ENCODE peak calls at places on chromosomes 1 and 21, in five cellular contexts. H, S, Y, O and U are unnamed samples.

GRCh38 chr1:103256490-103256889 is 148.2 kb upstream of the COL11A1 start:
- DNase-seq in H (no peak), S (peak), Y (no peak), O (no peak), U (no peak)

GRCh38 chr21:45918835-45919467 is 62.6 kb upstream of the COL6A1 start:
- DNase-seq in H (no peak), S (no peak), Y (no peak), O (no peak), U (no peak)

GRCh38 chr1:90710579-90711536 is 6.2 kb downstream of the BARHL2 start:
- DNase-seq in H (no peak), S (no peak), Y (no peak), O (peak), U (no peak)

GRCh38 chr1:39646232-39647081 is 7.0 kb upstream of the HEYL start:
- DNase-seq in H (no peak), S (peak), Y (no peak), O (peak), U (peak)

GRCh38 chr21:41832230-41833137 is 46.7 kb downstream of the PRDM15 start:
- DNase-seq in H (peak), S (no peak), Y (no peak), O (no peak), U (no peak)

GRCh38 chr1:111727056-111727455 is 12.1 kb downstream of the INKA2 start:
- DNase-seq in H (no peak), S (no peak), Y (no peak), O (no peak), U (no peak)

GRCh38 chr21:45054927-45055612 is 19.3 kb upstream of the ADARB1 start:
- DNase-seq in H (no peak), S (no peak), Y (no peak), O (no peak), U (no peak)

GRCh38 chr1:243930822-243931671 is 81.0 kb upstream of the AKT3 start:
- DNase-seq in H (no peak), S (no peak), Y (no peak), O (no peak), U (no peak)

GRCh38 chr21:33075128-33075527 is 5.2 kb downstream of the OLIG1 start:
- DNase-seq in H (no peak), S (no peak), Y (no peak), O (no peak), U (no peak)

GRCh38 chr21:33478182-33478581 is 1.6 kb downstream of the TMEM50B start:
- DNase-seq in H (no peak), S (no peak), Y (no peak), O (no peak), U (no peak)

GRCh38 chr1:41687007-41687406 is 202.5 kb upstream of the EDN2 start:
- DNase-seq in H (no peak), S (no peak), Y (no peak), O (no peak), U (no peak)

GRCh38 chr1:193909406-193909805 is 723.0 kb upstream of the B3GALT2 start:
- DNase-seq in H (no peak), S (no peak), Y (no peak), O (no peak), U (no peak)

GRCh38 chr1:235917267-235917811 is 50.6 kb upstream of the LYST start:
- DNase-seq in H (peak), S (peak), Y (peak), O (peak), U (no peak)

GRCh38 chr1:17419626-17420328 is 19.7 kb downstream of the RCC2 start:
- DNase-seq in H (peak), S (peak), Y (peak), O (peak), U (peak)

GRCh38 chr1:246005067-246005466 is 502.0 kb downstream of the SMYD3 start:
- DNase-seq in H (peak), S (peak), Y (no peak), O (no peak), U (no peak)

GRCh38 chr1:43367026-43367903 is 546 bp downstream of the ELOVL1 start:
- DNase-seq in H (peak), S (no peak), Y (peak), O (peak), U (no peak)

GRCh38 chr1:205240569-205240968 is 12.8 kb downstream of the TMCC2 start:
- DNase-seq in H (no peak), S (no peak), Y (no peak), O (no peak), U (no peak)

GRCh38 chr1:220511183-220511582 is 16.8 kb upstream of the MARK1 start:
- DNase-seq in H (peak), S (no peak), Y (no peak), O (no peak), U (no peak)

GRCh38 chr1:53025034-53025777 is 36.8 kb upstream of the PODN start:
- DNase-seq in H (no peak), S (peak), Y (no peak), O (no peak), U (no peak)

GRCh38 chr1:54798769-54799641 is 2.1 kb downstream of the TTC22 start:
- DNase-seq in H (no peak), S (no peak), Y (no peak), O (no peak), U (no peak)

GRCh38 chr1:15409400-15410222 is at the start of gene EFHD2:
- DNase-seq in H (peak), S (peak), Y (peak), O (peak), U (peak)

GRCh38 chr1:242828828-242829227 is 304.3 kb upstream of the PLD5 start:
- DNase-seq in H (no peak), S (no peak), Y (no peak), O (no peak), U (no peak)

GRCh38 chr21:26028183-26028582 is 142.4 kb downstream of the APP start:
- DNase-seq in H (no peak), S (no peak), Y (no peak), O (no peak), U (no peak)

GRCh38 chr1:155177918-155178281 is 4.3 kb downstream of the TRIM46 start:
- DNase-seq in H (no peak), S (no peak), Y (no peak), O (no peak), U (no peak)

GRCh38 chr1:234970731-234971476 is 157.7 kb downstream of the TOMM20 start:
- DNase-seq in H (peak), S (peak), Y (peak), O (peak), U (no peak)

DNA sequence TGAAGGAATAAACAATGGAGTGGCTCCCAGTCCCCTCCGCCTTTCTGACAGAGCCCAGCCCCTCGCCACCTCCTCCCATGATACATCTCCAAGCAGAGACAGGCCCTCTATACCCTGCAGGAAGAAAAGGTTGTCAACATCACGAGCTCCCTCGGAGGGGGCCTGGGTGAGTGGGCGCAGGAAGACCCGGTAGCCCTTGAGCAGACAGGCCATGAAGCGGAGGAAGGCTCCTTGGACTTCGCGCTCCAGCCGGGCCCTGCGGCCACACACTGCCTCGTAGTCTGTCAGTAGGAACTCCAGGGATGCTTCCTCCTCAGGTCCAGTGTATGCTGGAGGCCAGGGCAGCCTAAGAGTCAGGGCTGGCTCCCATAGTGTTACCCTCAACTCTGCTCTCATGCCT is 7.0 kb downstream of the DENND4B start:
- DNase-seq in H (no peak), S (no peak), Y (no peak), O (peak), U (no peak)
- TF ChIP-seq CTCF in H (no peak), S (no peak), Y (no peak), O (no peak), U (no peak)

DNA sequence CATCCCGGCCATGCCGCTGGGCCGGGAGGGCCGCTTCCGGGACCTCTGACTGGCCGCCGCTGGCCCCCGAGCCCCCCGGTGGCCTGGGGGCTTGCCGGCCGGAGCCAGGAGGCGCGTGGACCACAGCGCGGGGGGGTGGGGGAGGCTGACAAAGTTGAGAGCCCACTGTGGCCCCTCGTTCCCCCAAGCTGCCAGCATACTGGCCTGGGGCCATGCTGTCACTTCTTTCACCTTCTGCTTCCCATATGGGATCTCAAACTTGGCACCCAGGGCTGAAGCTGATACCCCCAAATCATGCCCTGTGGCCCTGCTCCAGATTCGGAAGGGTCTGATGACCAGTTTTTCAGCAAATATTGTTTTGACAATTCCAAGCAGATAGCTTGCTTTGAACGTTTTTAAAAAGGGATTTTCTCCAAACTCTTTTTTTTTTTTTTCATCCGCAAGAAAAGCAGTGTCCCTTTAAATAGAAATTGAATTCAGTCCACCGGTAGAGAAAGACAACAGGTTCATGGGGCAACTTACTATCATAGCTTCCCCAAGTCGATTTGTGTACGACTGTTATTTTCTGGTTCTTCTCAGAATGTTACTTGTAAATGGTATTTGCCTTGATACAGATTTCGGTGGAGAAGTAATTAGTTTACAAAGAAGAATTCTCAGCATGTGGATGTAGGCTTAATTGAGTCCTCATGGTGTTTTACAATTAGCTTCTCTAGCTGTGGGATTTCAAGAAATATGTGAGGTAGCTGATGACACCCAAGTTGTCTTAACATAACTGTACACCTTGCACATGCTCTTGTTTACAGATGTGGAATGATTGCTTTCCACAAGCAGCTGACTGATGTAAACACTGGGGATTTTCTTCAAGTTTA is 1.0 kb downstream of the MACO1 start:
- DNase-seq in H (peak), S (no peak), Y (no peak), O (no peak), U (no peak)
- TF ChIP-seq CTCF in H (no peak), S (no peak), Y (no peak), O (no peak), U (no peak)

DNA sequence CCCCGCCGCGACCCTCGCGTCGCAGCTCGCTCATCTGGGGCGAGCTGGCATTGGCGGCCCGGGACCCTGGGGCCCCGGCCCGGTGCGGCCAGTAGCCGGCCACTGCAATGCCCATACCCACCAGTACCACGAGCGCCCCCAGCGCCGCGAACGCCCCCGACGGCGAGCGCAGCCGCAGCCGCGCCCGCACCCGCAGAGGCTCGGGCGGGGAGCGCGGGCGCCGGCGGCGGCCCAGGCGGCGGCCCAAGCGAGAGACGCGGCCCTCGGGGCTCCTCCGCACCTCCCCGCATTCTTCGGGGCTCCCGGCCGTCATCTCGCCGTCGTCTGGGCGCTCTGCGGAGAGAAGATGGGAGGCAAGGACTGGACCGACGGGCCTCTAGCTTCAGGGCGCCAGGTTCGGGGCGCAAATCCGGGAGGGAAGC is 2.2 kb downstream of the TMEM200B start:
- DNase-seq in H (no peak), S (no peak), Y (no peak), O (peak), U (peak)
- TF ChIP-seq CTCF in H (no peak), S (no peak), Y (peak), O (peak), U (peak)

GRCh38 chr21:31730687-31731111 is 1.2 kb downstream of the SCAF4 start:
- DNase-seq in H (peak), S (peak), Y (no peak), O (no peak), U (no peak)

GRCh38 chr21:31732538-31732864 is 583 bp upstream of the SCAF4 start:
- DNase-seq in H (no peak), S (no peak), Y (no peak), O (no peak), U (no peak)

GRCh38 chr21:31729622-31730343 is 2.1 kb downstream of the SCAF4 start:
- DNase-seq in H (no peak), S (no peak), Y (no peak), O (no peak), U (no peak)

GRCh38 chr21:31731802-31732537 is at the start of gene SCAF4:
- DNase-seq in H (peak), S (peak), Y (peak), O (peak), U (peak)

DNA sequence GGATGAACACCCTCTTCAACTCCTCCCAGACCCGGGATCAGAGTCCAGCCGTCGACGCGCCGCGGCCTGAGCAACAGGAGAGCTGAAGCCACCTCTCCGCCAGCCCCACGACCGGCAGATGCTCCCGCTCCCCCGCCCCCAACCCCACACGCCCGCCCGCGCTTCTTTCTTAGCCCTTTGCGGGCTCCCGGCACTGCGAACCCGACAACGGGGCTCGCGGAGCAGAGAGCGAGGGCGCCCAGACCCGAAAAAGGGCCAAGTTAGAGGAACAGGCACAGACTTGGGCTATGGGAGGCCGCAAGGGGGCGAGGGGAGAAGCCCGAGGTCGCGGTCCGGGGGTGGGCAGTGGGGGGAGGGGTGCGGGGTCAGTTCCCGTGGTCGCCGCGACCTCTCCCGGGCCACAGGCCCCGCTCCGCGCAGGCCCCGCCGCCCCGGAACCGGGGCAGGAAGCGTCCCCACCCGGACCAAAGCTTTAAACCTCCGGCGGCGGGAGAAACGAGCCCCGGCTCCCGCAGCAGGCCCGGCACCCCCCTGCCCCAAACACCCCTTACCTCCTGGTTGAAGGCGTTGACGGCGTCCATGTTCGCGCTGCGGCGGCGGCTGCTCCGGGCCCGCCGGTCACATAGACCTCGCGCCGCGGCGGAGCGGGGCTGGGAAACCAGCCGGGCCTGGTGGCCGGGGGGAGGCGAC is 661 bp downstream of the SCAF4 start:
- DNase-seq in H (no peak), S (no peak), Y (peak), O (peak), U (peak)
- TF ChIP-seq CTCF in H (no peak), S (no peak), Y (no peak), O (no peak), U (peak)

GRCh38 chr1:176745945-176746344 is 283.0 kb downstream of the PAPPA2 start:
- DNase-seq in H (peak), S (peak), Y (no peak), O (no peak), U (no peak)
- TF ChIP-seq CTCF in H (peak), S (no peak), Y (no peak), O (no peak), U (no peak)

DNA sequence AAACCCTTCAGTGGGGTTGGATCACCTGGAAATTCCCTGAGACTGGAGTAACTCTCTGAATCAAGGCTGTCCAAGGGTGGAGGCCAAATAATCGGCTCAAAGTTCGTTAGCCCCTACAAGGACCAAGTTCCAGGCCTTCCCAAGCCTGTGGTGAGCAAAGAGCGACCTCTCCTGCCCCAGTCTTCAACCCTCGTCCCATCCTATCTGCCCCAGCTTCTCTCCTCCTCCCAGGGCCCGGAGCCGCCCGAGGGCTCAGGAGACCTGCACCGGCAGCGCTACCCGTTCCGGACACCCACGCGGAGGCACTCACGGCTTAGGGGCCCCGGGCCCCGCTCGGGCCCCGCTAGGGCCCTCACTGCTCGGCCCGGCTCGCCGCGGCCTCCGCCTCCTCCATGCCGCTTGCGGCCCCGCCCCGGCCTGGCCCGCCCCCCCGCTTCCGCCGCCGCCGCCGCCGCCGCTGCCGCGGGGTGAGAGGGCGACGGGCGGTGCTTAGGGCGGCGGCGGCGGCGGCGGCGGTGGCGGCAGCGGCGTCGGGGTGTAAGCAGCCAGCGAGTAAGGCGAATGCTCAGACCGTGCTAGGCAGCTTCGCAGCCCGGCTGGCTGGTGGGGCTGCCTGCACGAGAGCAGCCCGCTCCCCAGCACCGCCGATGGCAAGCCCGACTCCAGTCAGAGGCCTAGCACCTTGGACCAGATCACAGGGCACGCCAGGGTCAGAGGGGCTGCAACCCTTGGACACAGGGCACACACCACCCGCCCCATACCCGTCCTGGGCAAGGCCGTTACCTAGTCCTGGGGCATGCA is at the start of gene POMGNT1:
- DNase-seq in H (peak), S (peak), Y (peak), O (peak), U (peak)
- TF ChIP-seq CTCF in H (peak), S (no peak), Y (no peak), O (peak), U (no peak)

GRCh38 chr21:43269461-43269860 is 100.7 kb downstream of the CRYAA start:
- DNase-seq in H (peak), S (no peak), Y (peak), O (no peak), U (no peak)
- TF ChIP-seq CTCF in H (peak), S (peak), Y (peak), O (peak), U (peak)

DNA sequence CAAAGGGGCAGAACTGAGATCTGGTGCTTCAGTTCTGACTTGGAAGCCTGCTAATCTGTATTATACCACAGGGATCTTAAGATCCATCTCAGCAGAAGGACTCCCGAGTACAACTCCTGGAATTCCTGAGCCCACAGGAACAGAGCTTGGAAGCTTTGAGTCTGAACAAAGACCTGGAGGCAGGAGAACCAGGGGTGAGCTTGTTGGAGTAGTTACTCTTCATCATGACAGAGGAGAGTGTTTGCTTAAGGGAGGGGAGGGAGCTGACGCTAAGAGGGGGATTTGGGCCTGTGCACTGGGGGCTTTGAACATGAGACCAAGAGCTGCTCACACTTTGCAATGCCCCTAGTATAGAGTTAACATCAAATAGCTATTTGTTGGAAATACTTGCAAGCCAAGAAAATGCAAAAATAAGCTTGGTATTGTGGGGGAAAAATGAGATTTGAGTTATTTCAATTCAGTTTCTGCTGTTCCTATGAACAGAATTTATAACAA is 41.1 kb upstream of the TRABD2B start:
- DNase-seq in H (no peak), S (no peak), Y (no peak), O (no peak), U (no peak)
- TF ChIP-seq CTCF in H (no peak), S (no peak), Y (no peak), O (no peak), U (no peak)

GRCh38 chr1:67214420-67215174 is 48.3 kb downstream of the IL23R start:
- DNase-seq in H (peak), S (peak), Y (no peak), O (no peak), U (no peak)

GRCh38 chr1:67208217-67208616 is 42.0 kb downstream of the IL23R start:
- DNase-seq in H (no peak), S (no peak), Y (no peak), O (no peak), U (no peak)

GRCh38 chr1:67211589-67212563 is 45.6 kb downstream of the IL23R start:
- DNase-seq in H (peak), S (peak), Y (no peak), O (no peak), U (peak)

GRCh38 chr1:67213948-67214347 is 47.7 kb downstream of the IL23R start:
- DNase-seq in H (no peak), S (no peak), Y (no peak), O (no peak), U (no peak)

DNA sequence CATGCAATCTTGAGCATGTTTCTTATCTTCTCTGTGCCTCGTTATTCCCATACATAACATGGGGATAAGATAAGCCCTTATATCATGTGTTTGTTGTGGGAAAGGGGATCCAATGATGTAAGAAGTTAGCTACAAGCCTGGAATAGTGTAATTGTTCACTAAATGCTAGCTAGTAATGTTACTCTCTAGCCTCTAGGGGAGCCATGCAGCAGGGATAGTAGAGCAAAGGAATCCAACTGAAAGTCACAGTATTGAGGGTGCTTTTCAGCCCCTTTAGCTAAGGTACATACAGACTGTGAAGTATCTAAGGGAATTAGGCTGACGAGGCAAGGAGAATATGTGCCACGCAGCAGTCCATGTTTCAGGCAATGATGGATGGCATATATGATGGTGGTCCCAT is 46.9 kb downstream of the IL23R start:
- DNase-seq in H (peak), S (peak), Y (no peak), O (peak), U (no peak)
- TF ChIP-seq CTCF in H (peak), S (peak), Y (peak), O (peak), U (peak)